ENCODE peak calls at places on chromosomes 3 and 15, in five cellular contexts. W is adipocyte, F is body of pancreas, X is mammary epithelial cell, P is BE2C. V is an unnamed sample.

GRCh38 chr3:8441969-8442559 is 59.6 kb upstream of the LMCD1 start:
- DNase-seq in P (no peak), F (peak; percentile 49), X (peak; percentile 30), W (peak; percentile 87), V (peak; percentile 53)

GRCh38 chr15:45714501-45715488 is 80.0 kb downstream of the SQOR start:
- DNase-seq in W (peak; percentile 79), F (peak; percentile 71), X (peak; percentile 43), P (peak; percentile 67), V (peak; percentile 74)

GRCh38 chr15:62559049-62559733 is 394.1 kb upstream of the C2CD4B start:
- DNase-seq in F (peak; percentile 40), P (no peak), X (no peak), W (peak; percentile 75), V (no peak)

GRCh38 chr15:45429974-45430792 is 51.8 kb upstream of the GATM start:
- DNase-seq in W (peak; percentile 88), F (peak; percentile 75), X (peak; percentile 39), P (peak; percentile 84), V (peak; percentile 89)

GRCh38 chr15:101180620-101181307 is 71.1 kb downstream of the CHSY1 start:
- DNase-seq in W (no peak), F (no peak), P (no peak), X (no peak), V (no peak)

GRCh38 chr3:64686446-64686908 is 1.3 kb downstream of the ADAMTS9 start:
- DNase-seq in W (no peak), P (no peak), F (peak; percentile 26), X (peak; percentile 66), V (peak; percentile 51)

GRCh38 chr15:57458255-57458850 is 82.0 kb downstream of the CGNL1 start:
- DNase-seq in F (no peak), W (no peak), X (no peak), P (peak; percentile 30), V (no peak)

GRCh38 chr3:194397757-194398312 is 1.2 kb downstream of the GP5 start:
- DNase-seq in W (no peak), P (peak; percentile 36), X (no peak), F (no peak), V (no peak)

GRCh38 chr3:194740859-194741486 is 55.3 kb downstream of the FAM43A start:
- DNase-seq in W (no peak), P (no peak), F (peak; percentile 14), X (peak; percentile 50), V (no peak)

GRCh38 chr3:128487538-128487812 is 5.5 kb downstream of the GATA2 start:
- DNase-seq in P (no peak), F (no peak), W (no peak), X (no peak), V (no peak)

GRCh38 chr3:29153811-29154210 is 127.1 kb upstream of the RBMS3 start:
- DNase-seq in P (no peak), W (no peak), X (no peak), F (no peak), V (no peak)

GRCh38 chr15:88630798-88631463 is 7.9 kb upstream of the ISG20 start:
- DNase-seq in W (no peak), F (no peak), X (no peak), P (no peak), V (no peak)

GRCh38 chr3:3821780-3822179 is 22.5 kb downstream of the LRRN1 start:
- DNase-seq in X (no peak), W (no peak), F (no peak), P (no peak), V (no peak)

GRCh38 chr3:53045107-53045783 is 628 bp downstream of the SFMBT1 start:
- DNase-seq in W (peak; percentile 78), P (peak; percentile 47), F (peak; percentile 68), X (no peak), V (peak; percentile 49)

GRCh38 chr15:93102211-93102610 is 13.2 kb upstream of the RGMA start:
- DNase-seq in F (no peak), X (no peak), P (no peak), W (no peak), V (no peak)

GRCh38 chr3:126266291-126266840 is 86.0 kb upstream of the ALDH1L1 start:
- DNase-seq in X (no peak), F (peak; percentile 84), P (no peak), W (no peak), V (peak; percentile 65)

GRCh38 chr15:67967871-67968423 is 86.2 kb upstream of the PIAS1 start:
- DNase-seq in F (peak; percentile 76), W (peak; percentile 82), P (peak; percentile 89), X (peak; percentile 27), V (peak; percentile 95)

GRCh38 chr15:49675051-49675450 is 54.2 kb downstream of the DTWD1 start:
- DNase-seq in X (peak; percentile 86), F (no peak), P (no peak), W (peak; percentile 80), V (no peak)

GRCh38 chr15:85580914-85581313 is 200.5 kb downstream of the AKAP13 start:
- DNase-seq in F (peak; percentile 75), X (no peak), P (peak; percentile 9), W (no peak), V (no peak)

GRCh38 chr15:78415284-78415683 is 22.7 kb upstream of the IREB2 start:
- DNase-seq in W (peak; percentile 76), F (no peak), P (no peak), X (peak; percentile 22), V (no peak)

GRCh38 chr3:179630753-179631451 is 21.9 kb upstream of the USP13 start:
- DNase-seq in W (no peak), X (no peak), F (no peak), P (no peak), V (no peak)

GRCh38 chr3:150319900-150320299 is 88.2 kb upstream of the TSC22D2 start:
- DNase-seq in P (no peak), X (peak; percentile 98), F (no peak), W (peak; percentile 87), V (no peak)

GRCh38 chr3:183491109-183491922 is 62.9 kb upstream of the MCF2L2 start:
- DNase-seq in X (no peak), F (no peak), W (no peak), P (no peak), V (no peak)

GRCh38 chr3:188439080-188439479 is 285.1 kb downstream of the LPP start:
- DNase-seq in F (peak; percentile 42), W (no peak), P (no peak), X (no peak), V (no peak)

GRCh38 chr15:90988249-90988648 is 6.1 kb downstream of the PRC1 start:
- DNase-seq in W (no peak), X (no peak), F (no peak), P (no peak), V (peak; percentile 47)

GRCh38 chr15:68795298-68795848 is 25.3 kb downstream of the ANP32A start:
- DNase-seq in F (peak; percentile 82), P (no peak), W (peak; percentile 29), X (peak; percentile 97), V (peak; percentile 97)

GRCh38 chr15:31265090-31265870 is 61.4 kb upstream of the KLF13 start:
- DNase-seq in P (no peak), F (no peak), W (no peak), X (no peak), V (no peak)
- H3K4me1 ChIP-seq in P (peaks cover 21% of the 10 kb centered on the region), F (peaks cover 31% of the 10 kb centered on the region), W (peaks cover 22% of the 10 kb centered on the region), X (peaks cover 14% of the 10 kb centered on the region), V (no peaks in the 10 kb centered on the region)

GRCh38 chr3:152097770-152098169 is 171.0 kb upstream of the MBNL1 start:
- DNase-seq in X (no peak), W (no peak), F (no peak), P (no peak), V (no peak)

GRCh38 chr3:152103257-152103656 is 165.5 kb upstream of the MBNL1 start:
- DNase-seq in F (no peak), W (no peak), X (no peak), P (no peak), V (no peak)

GRCh38 chr3:152102410-152102809 is 166.3 kb upstream of the MBNL1 start:
- DNase-seq in W (no peak), X (no peak), P (no peak), F (no peak), V (no peak)

GRCh38 chr3:152097120-152097519 is 171.6 kb upstream of the MBNL1 start:
- DNase-seq in X (peak; percentile 59), W (no peak), F (no peak), P (no peak), V (no peak)

DNA sequence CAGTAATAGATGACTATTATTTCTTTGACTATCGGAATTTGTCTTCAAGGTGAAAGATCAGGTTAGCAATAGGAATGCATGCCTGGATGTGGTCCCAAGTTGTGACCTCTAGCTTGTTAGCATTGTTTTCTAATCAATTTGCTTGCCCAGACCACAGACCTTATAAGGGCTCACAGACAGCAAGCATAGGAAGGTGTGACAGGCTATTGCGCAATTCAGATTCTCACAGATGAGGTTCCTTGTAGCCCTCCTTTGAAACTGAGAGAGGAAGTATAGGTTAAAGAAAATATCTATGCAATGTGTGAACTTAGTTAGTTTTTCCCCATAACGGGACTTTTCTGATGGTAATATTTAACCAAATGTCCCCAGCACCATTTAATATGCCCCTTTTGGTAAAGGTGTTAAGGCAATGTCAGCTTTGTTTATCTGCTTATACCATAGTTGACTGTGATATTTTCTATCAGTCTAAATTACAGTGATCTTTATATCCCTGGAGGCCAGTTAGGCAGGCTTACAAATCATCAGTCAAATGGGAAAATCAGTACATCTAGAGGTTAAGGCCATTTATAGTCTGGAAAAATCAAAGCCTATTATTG is 168.1 kb upstream of the MBNL1 start:
- DNase-seq in P (no peak), X (no peak), W (no peak), F (no peak), V (no peak)
- H3K4me1 ChIP-seq in P (no peaks in the 10 kb centered on the region), X (peaks cover 10% of the 10 kb centered on the region), W (no peaks in the 10 kb centered on the region), F (no peaks in the 10 kb centered on the region), V (no peaks in the 10 kb centered on the region)

GRCh38 chr3:71484452-71484851 is 99.1 kb downstream of the FOXP1 start:
- DNase-seq in P (no peak), X (no peak), F (no peak), W (no peak), V (no peak)
- H3K4me1 ChIP-seq in P (no peaks in the 10 kb centered on the region), X (no peaks in the 10 kb centered on the region), F (peaks cover 3% of the 10 kb centered on the region), W (no peaks in the 10 kb centered on the region), V (no peaks in the 10 kb centered on the region)

GRCh38 chr15:81156324-81156723 is 22.3 kb downstream of the CFAP161 start:
- DNase-seq in W (no peak), F (no peak), P (no peak), X (no peak), V (no peak)
- H3K4me1 ChIP-seq in W (peaks cover 38% of the 10 kb centered on the region), F (no peaks in the 10 kb centered on the region), P (no peaks in the 10 kb centered on the region), X (peaks cover 40% of the 10 kb centered on the region), V (no peaks in the 10 kb centered on the region)

DNA sequence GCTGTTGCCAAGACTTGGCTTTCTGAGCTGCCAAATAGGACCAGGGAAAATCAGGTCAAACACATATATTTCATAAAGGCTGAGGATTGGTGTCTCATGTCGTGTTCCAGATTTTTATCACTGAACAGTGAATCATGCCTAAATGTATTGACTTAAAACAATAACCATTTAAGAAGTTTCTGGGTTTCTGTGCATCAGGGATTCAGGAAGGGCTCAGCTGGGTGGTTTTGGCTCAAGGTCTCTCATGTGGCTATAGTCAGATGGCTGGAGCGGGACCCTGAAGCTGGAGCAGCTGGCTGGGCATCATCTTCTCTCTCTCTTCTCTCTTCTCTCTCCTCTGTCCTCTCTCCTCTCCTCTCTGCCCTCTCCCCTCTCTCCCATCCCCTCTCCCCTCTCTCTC is 10.7 kb upstream of the RFTN1 start:
- DNase-seq in P (no peak), F (no peak), W (no peak), X (no peak), V (no peak)
- H3K4me1 ChIP-seq in P (no peaks in the 10 kb centered on the region), F (no peaks in the 10 kb centered on the region), W (peaks cover 28% of the 10 kb centered on the region), X (no peaks in the 10 kb centered on the region), V (no peaks in the 10 kb centered on the region)

GRCh38 chr3:189975376-189975990 is 145.2 kb downstream of the P3H2 start:
- DNase-seq in X (no peak), W (no peak), P (no peak), F (no peak), V (no peak)
- H3K4me1 ChIP-seq in X (no peaks in the 10 kb centered on the region), W (peaks cover 16% of the 10 kb centered on the region), P (no peaks in the 10 kb centered on the region), F (no peaks in the 10 kb centered on the region), V (no peaks in the 10 kb centered on the region)